ENCODE peak calls at places on chromosomes 1 and 21, in seven cellular contexts. Y is fibroblast of pulmonary artery; G is CD8-positive, alpha-beta T cell; O is left lung; R is fibroblast of lung; J is Calu3; S is HFF-Myc. Z is an unnamed sample.

GRCh38 chr1:81142099-81142776 is 658.5 kb upstream of the ADGRL2 start:
- DNase-seq in J (no peak), R (peak; percentile 80), S (peak; percentile 3), Y (peak; percentile 82), G (no peak), O (no peak), Z (no peak)

GRCh38 chr1:29576510-29576909 is 340.2 kb downstream of the PTPRU start:
- DNase-seq in O (no peak), S (no peak), G (no peak), R (no peak), J (no peak), Y (no peak), Z (no peak)

GRCh38 chr1:228149341-228150020 is at the start of gene GJC2:
- DNase-seq in J (no peak), O (peak; percentile 65), Y (peak; percentile 35), G (no peak), R (no peak), S (no peak), Z (peak; percentile 13)

GRCh38 chr1:29984107-29984506 is 739.3 kb downstream of the MATN1 start:
- DNase-seq in R (no peak), Y (no peak), S (no peak), G (no peak), J (no peak), O (no peak), Z (no peak)

GRCh38 chr1:150171801-150172200 is 22.1 kb downstream of the PLEKHO1 start:
- DNase-seq in G (no peak), O (no peak), Y (no peak), J (no peak), S (no peak), R (no peak), Z (no peak)

GRCh38 chr1:1599030-1599916 is 662 bp downstream of the FNDC10 start:
- DNase-seq in R (peak; percentile 39), J (no peak), G (no peak), Y (peak; percentile 42), S (no peak), O (peak; percentile 85), Z (no peak)

GRCh38 chr1:115168026-115168425 is 78.7 kb upstream of the TSPAN2 start:
- DNase-seq in J (no peak), O (no peak), S (no peak), Y (no peak), R (no peak), G (no peak), Z (no peak)

GRCh38 chr1:44168520-44169098 is 27.2 kb upstream of the KLF18 start:
- DNase-seq in G (no peak), R (no peak), O (no peak), S (no peak), Y (no peak), J (no peak), Z (no peak)

GRCh38 chr1:231415018-231415583 is 7.0 kb downstream of the EGLN1 start:
- DNase-seq in Y (no peak), G (no peak), S (no peak), O (no peak), R (no peak), J (no peak), Z (no peak)

GRCh38 chr1:212528501-212528900 is 80.1 kb upstream of the ATF3 start:
- DNase-seq in J (no peak), S (no peak), G (no peak), O (no peak), Y (no peak), R (no peak), Z (no peak)

GRCh38 chr1:7808253-7808844 is 24.3 kb downstream of the PER3 start:
- DNase-seq in Y (peak; percentile 61), O (no peak), R (peak; percentile 42), J (no peak), G (no peak), S (peak; percentile 10), Z (no peak)

GRCh38 chr1:85320371-85321131 is 44.1 kb upstream of the BCL10 start:
- DNase-seq in S (no peak), J (no peak), O (no peak), G (no peak), R (peak; percentile 73), Y (peak; percentile 73), Z (no peak)

GRCh38 chr1:3166206-3166918 is 97.4 kb downstream of the PRDM16 start:
- DNase-seq in R (no peak), Y (no peak), O (no peak), S (no peak), G (no peak), J (no peak), Z (no peak)

GRCh38 chr21:44555200-44555875 is 3.3 kb downstream of the KRTAP10-3 start:
- DNase-seq in S (no peak), R (no peak), Y (no peak), O (peak; percentile 30), G (no peak), J (no peak), Z (no peak)

GRCh38 chr1:53550201-53550741 is 91.1 kb downstream of the DMRTB1 start:
- DNase-seq in S (no peak), J (no peak), G (no peak), R (peak; percentile 78), Y (peak; percentile 31), O (peak; percentile 23), Z (no peak)

GRCh38 chr1:219837274-219837993 is 90.9 kb downstream of the SLC30A10 start:
- DNase-seq in J (peak; percentile 55), S (peak; percentile 16), G (no peak), R (peak; percentile 50), Y (peak; percentile 69), O (no peak), Z (no peak)

GRCh38 chr1:246724725-246725095 is 501 bp downstream of the SCCPDH start:
- DNase-seq in S (no peak), O (no peak), G (no peak), J (peak; percentile 32), R (peak; percentile 48), Y (peak; percentile 36), Z (no peak)

GRCh38 chr1:76591963-76592362 is 275.3 kb upstream of the ST6GALNAC5 start:
- DNase-seq in S (no peak), Y (no peak), O (no peak), G (no peak), R (no peak), J (no peak), Z (no peak)

GRCh38 chr1:3731543-3731942 is 20.7 kb upstream of the CCDC27 start:
- DNase-seq in G (no peak), O (no peak), J (no peak), R (no peak), Y (no peak), S (no peak), Z (no peak)

GRCh38 chr1:184911103-184911502 is 63.2 kb downstream of the NIBAN1 start:
- DNase-seq in S (no peak), G (no peak), R (no peak), O (no peak), J (no peak), Y (peak; percentile 38), Z (no peak)

GRCh38 chr1:246597340-246597739 is 31.1 kb downstream of the CNST start:
- DNase-seq in O (no peak), R (peak; percentile 68), S (peak; percentile 75), J (no peak), Y (peak; percentile 95), G (no peak), Z (no peak)

DNA sequence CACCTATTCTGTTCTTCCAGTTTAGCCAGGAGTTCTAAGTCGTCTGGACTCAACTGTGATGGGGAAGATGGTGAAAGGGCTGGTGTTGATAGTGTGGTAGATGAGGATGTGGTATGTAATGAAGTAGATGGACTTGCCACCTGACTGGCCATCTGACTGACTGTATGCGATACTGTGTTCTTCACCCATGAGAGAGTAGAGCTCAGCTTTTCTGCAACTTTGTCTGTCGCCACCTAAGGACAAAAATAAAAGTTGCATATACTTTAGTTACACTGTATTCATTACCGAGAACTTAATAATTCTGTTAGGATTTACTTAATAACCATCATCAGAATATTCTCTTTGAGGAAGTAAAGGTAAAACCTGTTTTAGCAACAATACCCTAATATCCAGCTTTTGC is 48.5 kb downstream of the EVI5 start:
- DNase-seq in Y (peak; percentile 42), S (no peak), J (no peak), G (no peak), R (no peak), O (no peak), Z (no peak)
- TF ChIP-seq CTCF in Y (peak; percentile 38), S (peak; percentile 18), J (no peak), G (no peak), R (peak; percentile 32), O (no peak), Z (no peak)

DNA sequence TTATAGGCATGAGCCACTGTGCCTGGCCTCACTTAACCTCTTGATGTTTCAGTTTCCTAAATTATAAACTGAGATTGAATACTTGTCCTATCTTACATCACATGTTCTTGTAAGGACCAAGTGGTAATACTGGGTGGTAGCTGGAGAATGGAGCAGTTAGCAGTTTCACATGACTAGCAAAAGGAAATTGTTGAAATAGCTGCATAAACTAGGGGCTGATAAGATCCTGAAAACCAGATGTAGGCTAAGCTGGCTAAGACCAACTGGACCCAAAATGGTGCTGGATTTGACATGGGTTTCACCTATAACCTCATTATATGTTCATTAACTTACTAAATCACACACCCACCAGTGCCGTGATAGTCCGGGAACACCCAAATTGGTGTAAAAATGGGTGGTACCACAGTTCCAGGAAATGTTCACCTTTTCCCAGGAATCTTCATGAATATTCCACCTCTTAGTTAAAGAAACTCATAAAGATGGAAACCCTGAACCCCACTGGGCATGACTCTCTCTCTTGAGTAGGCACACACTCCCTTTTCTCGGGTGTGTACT is at the start of gene PAPPA2:
- DNase-seq in Y (no peak), O (no peak), G (no peak), J (no peak), S (no peak), R (no peak), Z (no peak)
- TF ChIP-seq CTCF in Y (no peak), O (no peak), G (no peak), J (no peak), S (no peak), R (no peak), Z (no peak)

GRCh38 chr1:109705411-109705810 is 6.6 kb upstream of the GSTM5 start:
- DNase-seq in G (no peak), O (no peak), J (no peak), R (no peak), Y (no peak), S (no peak), Z (no peak)

GRCh38 chr1:109704173-109704572 is 7.9 kb upstream of the GSTM5 start:
- DNase-seq in J (no peak), O (no peak), R (no peak), G (no peak), Y (no peak), S (no peak), Z (no peak)
- TF ChIP-seq CTCF in J (no peak), O (no peak), R (no peak), G (no peak), Y (no peak), S (no peak), Z (no peak)

DNA sequence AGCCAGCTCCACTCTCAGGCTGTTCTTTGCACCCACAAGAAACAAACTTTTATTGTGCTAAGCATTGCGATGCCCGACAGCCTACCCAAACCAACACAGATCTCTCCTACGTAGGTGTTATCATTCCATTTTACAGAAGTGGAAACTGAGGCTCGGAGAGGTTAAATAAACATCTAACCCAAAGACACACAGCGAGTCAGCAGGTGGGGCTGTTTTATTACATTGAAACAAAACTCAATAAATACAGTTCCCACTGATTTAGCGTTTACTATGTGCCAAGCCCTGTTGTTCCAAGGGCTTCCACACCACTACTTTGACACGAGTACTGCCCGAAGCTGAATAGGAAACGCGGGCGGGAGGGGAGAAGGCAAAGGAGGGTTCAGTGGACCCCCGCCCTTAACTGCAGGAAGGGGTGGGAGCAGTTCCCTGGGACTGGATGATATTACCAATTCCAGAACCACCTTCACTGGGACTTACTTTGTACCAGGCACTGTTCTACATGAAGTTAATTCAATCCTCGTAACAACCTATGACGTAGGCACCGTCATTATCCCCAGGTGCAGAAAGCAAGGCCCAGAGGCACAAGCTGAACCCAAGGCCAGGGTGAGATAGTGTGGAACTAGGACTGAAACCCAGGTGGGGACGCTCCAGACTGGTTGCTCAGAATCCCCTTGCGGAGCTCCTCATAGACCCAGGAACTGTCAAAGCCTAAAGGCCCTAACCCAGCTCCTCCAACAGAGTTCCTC is 19.3 kb upstream of the ALDH4A1 start:
- DNase-seq in Y (peak; percentile 55), S (no peak), R (no peak), J (no peak), G (no peak), O (no peak), Z (no peak)
- TF ChIP-seq CTCF in Y (peak; percentile 17), S (no peak), R (no peak), J (no peak), G (no peak), O (no peak), Z (no peak)